ENCODE peak calls at places on chromosome 5, in nine cellular contexts. One of them, this sample, is unnamed. For H3K4me1, the result is how much of the 10 kb centered on the place peaks cover.

GRCh38 chr5:37847978-37848425 is 8.2 kb upstream of the GDNF start:
- DNase-seq in CD8-positive, alpha-beta T cell: no peak
- DNase-seq in CD4-positive, CD25-positive, alpha-beta regulatory T cell: no peak
- DNase-seq in gastrocnemius medialis: no peak
- DNase-seq in GM23338: no peak
- DNase-seq in cardiac muscle cell: peak
- DNase-seq in prostate gland: no peak
- DNase-seq in K562: no peak
- DNase-seq in body of pancreas: no peak
- DNase-seq in this sample: no peak

GRCh38 chr5:75006821-75007536 is 45.4 kb downstream of the GCNT4 start:
- DNase-seq in body of pancreas: no peak
- DNase-seq in CD4-positive, CD25-positive, alpha-beta regulatory T cell: no peak
- DNase-seq in cardiac muscle cell: peak
- DNase-seq in K562: no peak
- DNase-seq in prostate gland: no peak
- DNase-seq in gastrocnemius medialis: no peak
- DNase-seq in CD8-positive, alpha-beta T cell: no peak
- DNase-seq in GM23338: peak
- DNase-seq in this sample: no peak

GRCh38 chr5:150590979-150591411 is 49.5 kb upstream of the SYNPO start:
- DNase-seq in K562: no peak
- DNase-seq in CD4-positive, CD25-positive, alpha-beta regulatory T cell: no peak
- DNase-seq in CD8-positive, alpha-beta T cell: no peak
- DNase-seq in GM23338: peak
- DNase-seq in prostate gland: no peak
- DNase-seq in gastrocnemius medialis: no peak
- DNase-seq in body of pancreas: no peak
- DNase-seq in cardiac muscle cell: peak
- DNase-seq in this sample: no peak

GRCh38 chr5:151244210-151244609 is 8.8 kb upstream of the GM2A start:
- DNase-seq in body of pancreas: no peak
- DNase-seq in CD8-positive, alpha-beta T cell: no peak
- DNase-seq in prostate gland: no peak
- DNase-seq in GM23338: no peak
- DNase-seq in cardiac muscle cell: no peak
- DNase-seq in gastrocnemius medialis: no peak
- DNase-seq in K562: no peak
- DNase-seq in CD4-positive, CD25-positive, alpha-beta regulatory T cell: no peak
- DNase-seq in this sample: no peak

GRCh38 chr5:150144211-150144801 is 11.3 kb downstream of the PDGFRB start:
- DNase-seq in gastrocnemius medialis: peak
- DNase-seq in prostate gland: no peak
- DNase-seq in CD8-positive, alpha-beta T cell: no peak
- DNase-seq in K562: peak
- DNase-seq in GM23338: peak
- DNase-seq in cardiac muscle cell: peak
- DNase-seq in CD4-positive, CD25-positive, alpha-beta regulatory T cell: no peak
- DNase-seq in body of pancreas: peak
- DNase-seq in this sample: no peak

GRCh38 chr5:131821221-131821620 is 24.4 kb upstream of the FNIP1 start:
- DNase-seq in body of pancreas: no peak
- DNase-seq in cardiac muscle cell: no peak
- DNase-seq in CD8-positive, alpha-beta T cell: no peak
- DNase-seq in GM23338: no peak
- DNase-seq in gastrocnemius medialis: no peak
- DNase-seq in prostate gland: no peak
- DNase-seq in K562: no peak
- DNase-seq in CD4-positive, CD25-positive, alpha-beta regulatory T cell: no peak
- DNase-seq in this sample: no peak

GRCh38 chr5:131423056-131423455 is 159.2 kb downstream of the CDC42SE2 start:
- DNase-seq in prostate gland: no peak
- DNase-seq in body of pancreas: no peak
- DNase-seq in K562: no peak
- DNase-seq in GM23338: peak
- DNase-seq in CD4-positive, CD25-positive, alpha-beta regulatory T cell: no peak
- DNase-seq in CD8-positive, alpha-beta T cell: no peak
- DNase-seq in gastrocnemius medialis: no peak
- DNase-seq in cardiac muscle cell: peak
- DNase-seq in this sample: no peak

GRCh38 chr5:52893105-52893504 is 96.0 kb upstream of the ITGA2 start:
- DNase-seq in K562: no peak
- DNase-seq in cardiac muscle cell: peak
- DNase-seq in prostate gland: no peak
- DNase-seq in CD4-positive, CD25-positive, alpha-beta regulatory T cell: no peak
- DNase-seq in GM23338: no peak
- DNase-seq in CD8-positive, alpha-beta T cell: no peak
- DNase-seq in body of pancreas: peak
- DNase-seq in gastrocnemius medialis: no peak
- DNase-seq in this sample: no peak

DNA sequence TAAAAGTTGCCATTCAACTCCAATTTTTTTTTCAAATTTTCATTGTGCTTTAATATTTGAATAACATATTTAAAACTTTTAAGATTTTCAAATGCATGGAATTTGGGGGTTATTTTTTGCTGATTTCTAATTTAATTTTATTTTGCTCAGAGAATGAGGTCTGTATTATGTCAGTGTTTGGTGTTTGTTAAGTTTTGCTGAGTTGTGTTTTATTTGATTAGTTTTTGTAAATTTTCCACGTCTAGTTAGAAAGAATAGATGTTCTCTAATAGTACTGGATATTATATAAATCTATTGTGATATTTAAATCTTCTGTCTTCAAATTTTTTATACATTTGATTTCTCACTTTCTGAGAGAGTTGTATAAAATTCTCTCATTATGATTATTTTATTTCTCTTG is 145.9 kb downstream of the MACIR start:
- DNase-seq in K562: no peak
- DNase-seq in CD4-positive, CD25-positive, alpha-beta regulatory T cell: no peak
- DNase-seq in prostate gland: no peak
- DNase-seq in gastrocnemius medialis: no peak
- DNase-seq in body of pancreas: no peak
- DNase-seq in cardiac muscle cell: no peak
- DNase-seq in GM23338: no peak
- DNase-seq in CD8-positive, alpha-beta T cell: no peak
- DNase-seq in this sample: no peak
- H3K27ac ChIP-seq in K562: no peak
- H3K27ac ChIP-seq in CD4-positive, CD25-positive, alpha-beta regulatory T cell: no peak
- H3K27ac ChIP-seq in prostate gland: no peak
- H3K27ac ChIP-seq in gastrocnemius medialis: no peak
- H3K27ac ChIP-seq in body of pancreas: no peak
- H3K27ac ChIP-seq in cardiac muscle cell: no peak
- H3K27ac ChIP-seq in GM23338: no peak
- H3K27ac ChIP-seq in CD8-positive, alpha-beta T cell: no peak
- H3K27ac ChIP-seq in this sample: no peak

GRCh38 chr5:147560982-147561381 is 51.1 kb upstream of the DPYSL3 start:
- DNase-seq in body of pancreas: no peak
- DNase-seq in CD4-positive, CD25-positive, alpha-beta regulatory T cell: no peak
- DNase-seq in gastrocnemius medialis: no peak
- DNase-seq in cardiac muscle cell: no peak
- DNase-seq in prostate gland: no peak
- DNase-seq in GM23338: peak
- DNase-seq in K562: no peak
- DNase-seq in CD8-positive, alpha-beta T cell: no peak
- DNase-seq in this sample: no peak

GRCh38 chr5:147559725-147560124 is 49.9 kb upstream of the DPYSL3 start:
- DNase-seq in K562: no peak
- DNase-seq in body of pancreas: no peak
- DNase-seq in gastrocnemius medialis: no peak
- DNase-seq in GM23338: peak
- DNase-seq in CD8-positive, alpha-beta T cell: no peak
- DNase-seq in cardiac muscle cell: no peak
- DNase-seq in CD4-positive, CD25-positive, alpha-beta regulatory T cell: no peak
- DNase-seq in prostate gland: no peak
- DNase-seq in this sample: no peak

GRCh38 chr5:147558131-147558730 is 48.4 kb upstream of the DPYSL3 start:
- DNase-seq in CD4-positive, CD25-positive, alpha-beta regulatory T cell: no peak
- DNase-seq in K562: no peak
- DNase-seq in body of pancreas: no peak
- DNase-seq in CD8-positive, alpha-beta T cell: no peak
- DNase-seq in GM23338: no peak
- DNase-seq in gastrocnemius medialis: no peak
- DNase-seq in cardiac muscle cell: peak
- DNase-seq in prostate gland: no peak
- DNase-seq in this sample: no peak

GRCh38 chr5:147558826-147559225 is 49.0 kb upstream of the DPYSL3 start:
- DNase-seq in CD4-positive, CD25-positive, alpha-beta regulatory T cell: no peak
- DNase-seq in K562: peak
- DNase-seq in cardiac muscle cell: peak
- DNase-seq in prostate gland: peak
- DNase-seq in body of pancreas: peak
- DNase-seq in gastrocnemius medialis: peak
- DNase-seq in GM23338: peak
- DNase-seq in CD8-positive, alpha-beta T cell: no peak
- DNase-seq in this sample: no peak

GRCh38 chr5:147561435-147561834 is 51.6 kb upstream of the DPYSL3 start:
- DNase-seq in cardiac muscle cell: no peak
- DNase-seq in GM23338: no peak
- DNase-seq in CD4-positive, CD25-positive, alpha-beta regulatory T cell: no peak
- DNase-seq in body of pancreas: no peak
- DNase-seq in CD8-positive, alpha-beta T cell: no peak
- DNase-seq in K562: no peak
- DNase-seq in prostate gland: no peak
- DNase-seq in gastrocnemius medialis: no peak
- DNase-seq in this sample: no peak
- H3K4me3 ChIP-seq in cardiac muscle cell: no peak
- H3K4me3 ChIP-seq in GM23338: peak
- H3K4me3 ChIP-seq in CD4-positive, CD25-positive, alpha-beta regulatory T cell: no peak
- H3K4me3 ChIP-seq in body of pancreas: no peak
- H3K4me3 ChIP-seq in CD8-positive, alpha-beta T cell: no peak
- H3K4me3 ChIP-seq in K562: no peak
- H3K4me3 ChIP-seq in prostate gland: no peak
- H3K4me3 ChIP-seq in gastrocnemius medialis: no peak
- H3K4me3 ChIP-seq in this sample: no peak

GRCh38 chr5:68330564-68330963 is 115.0 kb downstream of the PIK3R1 start:
- DNase-seq in cardiac muscle cell: peak
- DNase-seq in gastrocnemius medialis: no peak
- DNase-seq in prostate gland: no peak
- DNase-seq in GM23338: no peak
- DNase-seq in K562: no peak
- DNase-seq in CD8-positive, alpha-beta T cell: no peak
- DNase-seq in CD4-positive, CD25-positive, alpha-beta regulatory T cell: no peak
- DNase-seq in body of pancreas: no peak
- DNase-seq in this sample: no peak

GRCh38 chr5:68329554-68329953 is 114.0 kb downstream of the PIK3R1 start:
- DNase-seq in body of pancreas: no peak
- DNase-seq in prostate gland: no peak
- DNase-seq in K562: no peak
- DNase-seq in cardiac muscle cell: peak
- DNase-seq in CD8-positive, alpha-beta T cell: no peak
- DNase-seq in GM23338: no peak
- DNase-seq in CD4-positive, CD25-positive, alpha-beta regulatory T cell: no peak
- DNase-seq in gastrocnemius medialis: no peak
- DNase-seq in this sample: no peak

GRCh38 chr5:68332546-68332945 is 117.0 kb downstream of the PIK3R1 start:
- DNase-seq in prostate gland: no peak
- DNase-seq in gastrocnemius medialis: no peak
- DNase-seq in CD4-positive, CD25-positive, alpha-beta regulatory T cell: no peak
- DNase-seq in cardiac muscle cell: no peak
- DNase-seq in body of pancreas: no peak
- DNase-seq in CD8-positive, alpha-beta T cell: no peak
- DNase-seq in K562: no peak
- DNase-seq in GM23338: no peak
- DNase-seq in this sample: no peak

GRCh38 chr5:68333649-68334549 is 118.3 kb downstream of the PIK3R1 start:
- DNase-seq in CD4-positive, CD25-positive, alpha-beta regulatory T cell: no peak
- DNase-seq in cardiac muscle cell: peak
- DNase-seq in K562: peak
- DNase-seq in gastrocnemius medialis: no peak
- DNase-seq in prostate gland: no peak
- DNase-seq in body of pancreas: no peak
- DNase-seq in GM23338: no peak
- DNase-seq in CD8-positive, alpha-beta T cell: no peak
- DNase-seq in this sample: no peak

DNA sequence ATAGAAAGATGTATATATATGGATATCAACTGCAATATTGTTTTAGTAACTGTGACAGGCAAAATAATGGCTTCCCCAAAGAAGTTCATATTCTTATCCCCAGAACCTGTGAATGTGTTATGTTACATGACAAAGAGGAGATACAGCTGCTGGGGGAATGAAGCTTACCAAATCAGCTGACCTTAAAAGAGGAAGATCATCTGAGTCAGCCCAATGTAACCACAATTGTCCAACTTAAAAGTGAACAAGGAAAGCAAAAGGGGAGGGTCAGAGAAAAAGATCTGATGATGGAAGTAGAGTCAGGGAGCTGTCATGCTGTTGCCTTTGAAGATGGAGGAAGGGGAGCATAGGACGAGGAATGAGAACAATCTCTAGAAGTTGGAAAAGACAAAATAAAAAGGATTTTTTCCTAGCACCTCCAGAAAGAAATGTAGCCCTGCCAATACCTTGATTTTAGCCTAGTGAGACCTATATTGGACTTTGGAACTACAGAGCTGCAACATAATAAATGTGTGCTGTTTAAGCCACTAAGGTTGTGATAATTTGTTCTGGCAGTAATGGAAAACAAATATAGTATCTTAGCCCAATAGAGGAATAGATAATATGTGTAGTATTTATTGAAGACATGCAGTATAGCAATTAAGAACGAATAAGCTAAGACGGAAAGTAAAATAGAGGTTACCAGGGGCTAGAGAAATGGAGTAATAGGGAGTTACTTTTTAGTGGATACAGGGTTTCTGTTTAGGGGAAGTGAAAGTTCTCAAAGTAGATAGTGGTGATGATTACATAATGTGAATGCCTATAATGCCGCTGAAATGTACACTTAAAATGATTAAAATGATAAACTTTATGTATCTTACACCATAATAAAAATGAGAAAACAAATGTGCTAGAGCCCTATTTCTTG is 115.9 kb downstream of the PIK3R1 start:
- DNase-seq in body of pancreas: peak
- DNase-seq in prostate gland: no peak
- DNase-seq in CD8-positive, alpha-beta T cell: no peak
- DNase-seq in cardiac muscle cell: peak
- DNase-seq in gastrocnemius medialis: no peak
- DNase-seq in CD4-positive, CD25-positive, alpha-beta regulatory T cell: no peak
- DNase-seq in GM23338: no peak
- DNase-seq in K562: no peak
- DNase-seq in this sample: no peak
- H3K4me1 ChIP-seq in body of pancreas: under half
- H3K4me1 ChIP-seq in prostate gland: under half
- H3K4me1 ChIP-seq in CD8-positive, alpha-beta T cell: under half
- H3K4me1 ChIP-seq in cardiac muscle cell: under half
- H3K4me1 ChIP-seq in gastrocnemius medialis: under half
- H3K4me1 ChIP-seq in CD4-positive, CD25-positive, alpha-beta regulatory T cell: under half
- H3K4me1 ChIP-seq in GM23338: under half
- H3K4me1 ChIP-seq in K562: under half
- H3K4me1 ChIP-seq in this sample: under half

GRCh38 chr5:113040672-113041071 is 64.1 kb downstream of the DCP2 start:
- DNase-seq in prostate gland: no peak
- DNase-seq in body of pancreas: no peak
- DNase-seq in cardiac muscle cell: no peak
- DNase-seq in GM23338: no peak
- DNase-seq in K562: no peak
- DNase-seq in gastrocnemius medialis: no peak
- DNase-seq in CD4-positive, CD25-positive, alpha-beta regulatory T cell: no peak
- DNase-seq in CD8-positive, alpha-beta T cell: no peak
- DNase-seq in this sample: no peak

GRCh38 chr5:113039229-113039628 is 62.6 kb downstream of the DCP2 start:
- DNase-seq in K562: no peak
- DNase-seq in cardiac muscle cell: no peak
- DNase-seq in gastrocnemius medialis: no peak
- DNase-seq in CD8-positive, alpha-beta T cell: no peak
- DNase-seq in CD4-positive, CD25-positive, alpha-beta regulatory T cell: no peak
- DNase-seq in GM23338: no peak
- DNase-seq in prostate gland: no peak
- DNase-seq in body of pancreas: no peak
- DNase-seq in this sample: no peak

GRCh38 chr5:113038136-113038535 is 61.5 kb downstream of the DCP2 start:
- DNase-seq in GM23338: no peak
- DNase-seq in gastrocnemius medialis: no peak
- DNase-seq in CD8-positive, alpha-beta T cell: no peak
- DNase-seq in cardiac muscle cell: no peak
- DNase-seq in K562: no peak
- DNase-seq in prostate gland: no peak
- DNase-seq in body of pancreas: no peak
- DNase-seq in CD4-positive, CD25-positive, alpha-beta regulatory T cell: no peak
- DNase-seq in this sample: no peak

GRCh38 chr5:113036826-113037225 is 60.2 kb downstream of the DCP2 start:
- DNase-seq in prostate gland: no peak
- DNase-seq in GM23338: no peak
- DNase-seq in gastrocnemius medialis: no peak
- DNase-seq in cardiac muscle cell: no peak
- DNase-seq in K562: no peak
- DNase-seq in body of pancreas: no peak
- DNase-seq in CD8-positive, alpha-beta T cell: no peak
- DNase-seq in CD4-positive, CD25-positive, alpha-beta regulatory T cell: no peak
- DNase-seq in this sample: no peak

GRCh38 chr5:113038714-113039113 is 62.1 kb downstream of the DCP2 start:
- DNase-seq in body of pancreas: no peak
- DNase-seq in GM23338: peak
- DNase-seq in K562: no peak
- DNase-seq in cardiac muscle cell: peak
- DNase-seq in CD8-positive, alpha-beta T cell: no peak
- DNase-seq in gastrocnemius medialis: no peak
- DNase-seq in prostate gland: no peak
- DNase-seq in CD4-positive, CD25-positive, alpha-beta regulatory T cell: no peak
- DNase-seq in this sample: no peak
- H3K27ac ChIP-seq in body of pancreas: no peak
- H3K27ac ChIP-seq in GM23338: no peak
- H3K27ac ChIP-seq in K562: no peak
- H3K27ac ChIP-seq in cardiac muscle cell: no peak
- H3K27ac ChIP-seq in CD8-positive, alpha-beta T cell: no peak
- H3K27ac ChIP-seq in gastrocnemius medialis: no peak
- H3K27ac ChIP-seq in prostate gland: no peak
- H3K27ac ChIP-seq in CD4-positive, CD25-positive, alpha-beta regulatory T cell: no peak
- H3K27ac ChIP-seq in this sample: no peak

This sample was measured in effector memory CD4-positive, alpha-beta T cell.